ENCODE peak calls at places on chromosomes 2 and 18, in four cellular contexts. One of them, this sample, is unnamed.

GRCh38 chr2:160338891-160339290 is 138.8 kb upstream of the ITGB6 start:
- DNase-seq in K562: no peak
- DNase-seq in GM12878: no peak
- DNase-seq in SK-N-SH: no peak
- DNase-seq in this sample: peak

GRCh38 chr2:20304411-20304810 is 46.2 kb downstream of the PUM2 start:
- DNase-seq in K562: no peak
- DNase-seq in GM12878: no peak
- DNase-seq in SK-N-SH: no peak
- DNase-seq in this sample: peak

GRCh38 chr18:21110667-21111350 is 804 bp downstream of the ROCK1 start:
- DNase-seq in K562: peak
- DNase-seq in GM12878: no peak
- DNase-seq in SK-N-SH: peak
- DNase-seq in this sample: peak

GRCh38 chr18:78699516-78699915 is 280.1 kb upstream of the SALL3 start:
- DNase-seq in K562: no peak
- DNase-seq in GM12878: no peak
- DNase-seq in SK-N-SH: no peak
- DNase-seq in this sample: no peak

GRCh38 chr2:72236445-72237067 is 88.9 kb upstream of the CYP26B1 start:
- DNase-seq in K562: no peak
- DNase-seq in GM12878: no peak
- DNase-seq in SK-N-SH: no peak
- DNase-seq in this sample: peak

GRCh38 chr2:188582206-188582605 is 290.5 kb downstream of the GULP1 start:
- DNase-seq in K562: no peak
- DNase-seq in GM12878: no peak
- DNase-seq in SK-N-SH: no peak
- DNase-seq in this sample: no peak

GRCh38 chr2:72150961-72151356 is 3.3 kb upstream of the CYP26B1 start:
- DNase-seq in K562: no peak
- DNase-seq in GM12878: no peak
- DNase-seq in SK-N-SH: no peak
- DNase-seq in this sample: no peak

GRCh38 chr2:85353876-85354285 is 447 bp downstream of the RETSAT start:
- DNase-seq in K562: peak
- DNase-seq in GM12878: no peak
- DNase-seq in SK-N-SH: peak
- DNase-seq in this sample: peak

GRCh38 chr2:231132126-231132525 is 7.3 kb upstream of the HTR2B start:
- DNase-seq in K562: no peak
- DNase-seq in GM12878: no peak
- DNase-seq in SK-N-SH: no peak
- DNase-seq in this sample: peak

GRCh38 chr2:226478121-226478809 is 321.4 kb downstream of the IRS1 start:
- DNase-seq in K562: no peak
- DNase-seq in GM12878: no peak
- DNase-seq in SK-N-SH: no peak
- DNase-seq in this sample: peak

GRCh38 chr2:95300391-95300938 is 3.3 kb downstream of the KCNIP3 start:
- DNase-seq in K562: no peak
- DNase-seq in GM12878: no peak
- DNase-seq in SK-N-SH: no peak
- DNase-seq in this sample: no peak

GRCh38 chr2:144213797-144214196 is 306.1 kb downstream of the ZEB2 start:
- DNase-seq in K562: no peak
- DNase-seq in GM12878: peak
- DNase-seq in SK-N-SH: no peak
- DNase-seq in this sample: no peak

GRCh38 chr2:200042944-200043343 is 87.6 kb downstream of the MAIP1 start:
- DNase-seq in K562: no peak
- DNase-seq in GM12878: no peak
- DNase-seq in SK-N-SH: no peak
- DNase-seq in this sample: peak

GRCh38 chr2:109446531-109447131 is 167.1 kb downstream of the SEPTIN10 start:
- DNase-seq in K562: no peak
- DNase-seq in GM12878: no peak
- DNase-seq in SK-N-SH: peak
- DNase-seq in this sample: no peak

GRCh38 chr2:88683160-88684021 is 8.1 kb upstream of the RPIA start:
- DNase-seq in K562: peak
- DNase-seq in GM12878: no peak
- DNase-seq in SK-N-SH: no peak
- DNase-seq in this sample: no peak

GRCh38 chr2:24820175-24820513 is 26.9 kb downstream of the CENPO start:
- DNase-seq in K562: no peak
- DNase-seq in GM12878: no peak
- DNase-seq in SK-N-SH: peak
- DNase-seq in this sample: no peak

GRCh38 chr2:30422437-30422805 is 24.6 kb upstream of the LCLAT1 start:
- DNase-seq in K562: peak
- DNase-seq in GM12878: peak
- DNase-seq in SK-N-SH: peak
- DNase-seq in this sample: peak

GRCh38 chr2:138707424-138708074 is 72.6 kb downstream of the NXPH2 start:
- DNase-seq in K562: no peak
- DNase-seq in GM12878: no peak
- DNase-seq in SK-N-SH: no peak
- DNase-seq in this sample: peak

GRCh38 chr2:58620896-58621295 is 379.8 kb upstream of the FANCL start:
- DNase-seq in K562: no peak
- DNase-seq in GM12878: no peak
- DNase-seq in SK-N-SH: no peak
- DNase-seq in this sample: no peak

GRCh38 chr2:46268986-46269385 is 28.2 kb upstream of the EPAS1 start:
- DNase-seq in K562: no peak
- DNase-seq in GM12878: no peak
- DNase-seq in SK-N-SH: no peak
- DNase-seq in this sample: peak

GRCh38 chr18:74367905-74368304 is 52.3 kb downstream of the C18orf63 start:
- DNase-seq in K562: no peak
- DNase-seq in GM12878: no peak
- DNase-seq in SK-N-SH: no peak
- DNase-seq in this sample: no peak

GRCh38 chr2:235614176-235614860 is 120.5 kb downstream of the AGAP1 start:
- DNase-seq in K562: no peak
- DNase-seq in GM12878: no peak
- DNase-seq in SK-N-SH: peak
- DNase-seq in this sample: no peak

GRCh38 chr2:39583781-39584180 is 81.9 kb upstream of the TMEM178A start:
- DNase-seq in K562: no peak
- DNase-seq in GM12878: no peak
- DNase-seq in SK-N-SH: no peak
- DNase-seq in this sample: no peak

GRCh38 chr18:10041180-10041579 is 127.4 kb downstream of the VAPA start:
- DNase-seq in K562: no peak
- DNase-seq in GM12878: no peak
- DNase-seq in SK-N-SH: no peak
- DNase-seq in this sample: peak

GRCh38 chr2:98757904-98758421 is 27.0 kb upstream of the MGAT4A start:
- DNase-seq in K562: no peak
- DNase-seq in GM12878: peak
- DNase-seq in SK-N-SH: no peak
- DNase-seq in this sample: peak

GRCh38 chr2:28750316-28751101 is 1.1 kb upstream of the PPP1CB start:
- DNase-seq in K562: peak
- DNase-seq in GM12878: no peak
- DNase-seq in SK-N-SH: peak
- DNase-seq in this sample: peak

GRCh38 chr2:112706170-112706664 is 14.6 kb upstream of the NT5DC4 start:
- DNase-seq in K562: peak
- DNase-seq in GM12878: peak
- DNase-seq in SK-N-SH: no peak
- DNase-seq in this sample: peak

GRCh38 chr2:112835553-112836535 is 735 bp downstream of the IL1B start:
- DNase-seq in K562: no peak
- DNase-seq in GM12878: no peak
- DNase-seq in SK-N-SH: no peak
- DNase-seq in this sample: no peak

GRCh38 chr2:38925982-38926381 is 36.3 kb downstream of the ARHGEF33 start:
- DNase-seq in K562: peak
- DNase-seq in GM12878: no peak
- DNase-seq in SK-N-SH: no peak
- DNase-seq in this sample: no peak

GRCh38 chr2:179261161-179261825 is 3.3 kb downstream of the SESTD1 start:
- DNase-seq in K562: no peak
- DNase-seq in GM12878: no peak
- DNase-seq in SK-N-SH: no peak
- DNase-seq in this sample: no peak

GRCh38 chr2:182426915-182427233 is at the start of gene PDE1A:
- DNase-seq in K562: no peak
- DNase-seq in GM12878: no peak
- DNase-seq in SK-N-SH: no peak
- DNase-seq in this sample: no peak

GRCh38 chr2:191631754-191632153 is 46.2 kb upstream of the NABP1 start:
- DNase-seq in K562: peak
- DNase-seq in GM12878: no peak
- DNase-seq in SK-N-SH: no peak
- DNase-seq in this sample: peak

GRCh38 chr18:8503287-8503686 is 106.0 kb upstream of the RAB12 start:
- DNase-seq in K562: no peak
- DNase-seq in GM12878: no peak
- DNase-seq in SK-N-SH: no peak
- DNase-seq in this sample: no peak

GRCh38 chr2:233462202-233462785 is 104.3 kb downstream of the USP40 start:
- DNase-seq in K562: no peak
- DNase-seq in GM12878: no peak
- DNase-seq in SK-N-SH: no peak
- DNase-seq in this sample: no peak

GRCh38 chr2:233463586-233463985 is 103.0 kb downstream of the USP40 start:
- DNase-seq in K562: no peak
- DNase-seq in GM12878: no peak
- DNase-seq in SK-N-SH: no peak
- DNase-seq in this sample: no peak

GRCh38 chr2:233462826-233463470 is 103.6 kb downstream of the USP40 start:
- DNase-seq in K562: no peak
- DNase-seq in GM12878: no peak
- DNase-seq in SK-N-SH: no peak
- DNase-seq in this sample: no peak

GRCh38 chr2:233464531-233465240 is 101.9 kb downstream of the USP40 start:
- DNase-seq in K562: no peak
- DNase-seq in GM12878: no peak
- DNase-seq in SK-N-SH: no peak
- DNase-seq in this sample: no peak

DNA sequence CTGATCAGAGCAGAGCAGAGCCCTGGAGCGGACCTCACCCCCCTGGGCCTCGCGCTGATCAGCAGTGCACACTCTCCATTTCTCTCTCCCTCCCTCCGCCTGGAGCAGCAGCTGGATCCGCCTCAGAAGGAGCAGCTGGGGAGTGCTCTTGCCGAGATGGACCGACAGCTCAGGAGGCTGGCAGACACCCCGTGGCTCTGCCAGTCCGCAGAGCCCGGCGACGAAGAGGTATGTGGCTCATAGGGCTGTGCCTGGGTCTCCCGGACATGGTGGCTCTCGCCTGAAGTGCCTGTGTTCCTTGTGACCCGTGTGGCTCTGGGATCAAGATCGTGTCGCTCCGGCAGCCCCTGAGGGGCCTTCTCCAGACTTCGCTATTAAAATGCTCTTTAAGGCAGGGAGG is 102.5 kb downstream of the USP40 start:
- DNase-seq in K562: no peak
- DNase-seq in GM12878: no peak
- DNase-seq in SK-N-SH: no peak
- DNase-seq in this sample: no peak
- TF ChIP-seq RCOR1 in K562: no peak
- TF ChIP-seq RCOR1 in GM12878: no peak
- TF ChIP-seq RCOR1 in SK-N-SH: no peak
- TF ChIP-seq RCOR1 in this sample: no peak

GRCh38 chr18:31579375-31579774 is 12.3 kb upstream of the TTR start:
- DNase-seq in K562: no peak
- DNase-seq in GM12878: no peak
- DNase-seq in SK-N-SH: no peak
- DNase-seq in this sample: no peak
- H3K9ac ChIP-seq in K562: no peak
- H3K9ac ChIP-seq in GM12878: no peak
- H3K9ac ChIP-seq in SK-N-SH: no peak
- H3K9ac ChIP-seq in this sample: no peak

GRCh38 chr18:6281874-6282273 is 132.8 kb downstream of the L3MBTL4 start:
- DNase-seq in K562: no peak
- DNase-seq in GM12878: no peak
- DNase-seq in SK-N-SH: no peak
- DNase-seq in this sample: no peak
- TF ChIP-seq CTCF in K562: no peak
- TF ChIP-seq CTCF in GM12878: no peak
- TF ChIP-seq CTCF in SK-N-SH: no peak
- TF ChIP-seq CTCF in this sample: no peak

GRCh38 chr2:203648273-203648672 is 58.2 kb upstream of the CD28 start:
- DNase-seq in K562: no peak
- DNase-seq in GM12878: no peak
- DNase-seq in SK-N-SH: no peak
- DNase-seq in this sample: peak
- TF ChIP-seq RCOR1 in K562: no peak
- TF ChIP-seq RCOR1 in GM12878: no peak
- TF ChIP-seq RCOR1 in SK-N-SH: no peak
- TF ChIP-seq RCOR1 in this sample: no peak

DNA sequence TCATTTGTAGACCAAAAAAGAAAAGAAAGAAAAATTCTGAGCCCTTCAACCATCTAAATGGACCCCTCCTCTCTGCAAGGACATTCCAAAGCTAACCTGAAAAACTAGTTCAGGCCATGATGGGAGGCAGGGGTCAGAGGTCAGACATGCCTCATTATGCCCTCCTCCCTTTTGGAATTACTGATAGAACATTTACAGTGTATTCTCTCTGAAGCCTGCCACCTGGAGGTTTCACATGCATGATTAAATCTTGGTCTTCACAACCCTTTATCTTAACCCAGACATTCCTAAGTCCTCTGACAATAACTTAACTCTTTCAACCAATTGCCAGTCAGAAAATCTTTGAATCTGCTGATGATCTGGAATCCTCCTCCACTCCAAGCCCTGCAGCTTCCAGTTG is 86.0 kb downstream of the SPP2 start:
- DNase-seq in K562: no peak
- DNase-seq in GM12878: no peak
- DNase-seq in SK-N-SH: no peak
- DNase-seq in this sample: no peak
- H3K9ac ChIP-seq in K562: no peak
- H3K9ac ChIP-seq in GM12878: no peak
- H3K9ac ChIP-seq in SK-N-SH: no peak
- H3K9ac ChIP-seq in this sample: no peak

GRCh38 chr2:74416721-74417120 is 4.7 kb downstream of the C2orf81 start:
- DNase-seq in K562: peak
- DNase-seq in GM12878: no peak
- DNase-seq in SK-N-SH: peak
- DNase-seq in this sample: no peak
- TF ChIP-seq CTCF in K562: peak
- TF ChIP-seq CTCF in GM12878: no peak
- TF ChIP-seq CTCF in SK-N-SH: peak
- TF ChIP-seq CTCF in this sample: peak

This sample was measured in IMR-90.